ENCODE peak calls at places on chromosome 1, in four cellular contexts. Q is H9, A is IMR-90, M is neuronal stem cell. D is an unnamed sample.

GRCh38 chr1:173506437-173506836 is 29.3 kb downstream of the PRDX6 start:
- DNase-seq in Q (peak), A (no peak), M (no peak), D (no peak)

GRCh38 chr1:162365284-162366041 is 11.2 kb downstream of the SPATA46 start:
- DNase-seq in Q (no peak), A (no peak), M (no peak), D (no peak)

GRCh38 chr1:160446945-160447600 is 46.7 kb downstream of the VANGL2 start:
- DNase-seq in Q (no peak), A (no peak), M (no peak), D (no peak)

GRCh38 chr1:40385437-40386310 is 12.1 kb downstream of the SMAP2 start:
- DNase-seq in Q (no peak), A (no peak), M (no peak), D (peak)

GRCh38 chr1:63281753-63282152 is 40.6 kb upstream of the FOXD3 start:
- DNase-seq in Q (no peak), A (no peak), M (no peak), D (no peak)

GRCh38 chr1:157040802-157041201 is 4.7 kb downstream of the ARHGEF11 start:
- DNase-seq in Q (no peak), A (peak), M (no peak), D (peak)

GRCh38 chr1:248900637-248901036 is 5.4 kb upstream of the PGBD2 start:
- DNase-seq in Q (no peak), A (no peak), M (no peak), D (no peak)

GRCh38 chr1:234699795-234700665 is 90.1 kb upstream of the IRF2BP2 start:
- DNase-seq in Q (peak), A (peak), M (no peak), D (peak)

GRCh38 chr1:208127791-208128408 is 116.3 kb downstream of the PLXNA2 start:
- DNase-seq in Q (no peak), A (no peak), M (no peak), D (no peak)

GRCh38 chr1:53765656-53766055 is 26.7 kb upstream of the GLIS1 start:
- DNase-seq in Q (no peak), A (peak), M (no peak), D (peak)

GRCh38 chr1:6625579-6626149 is 996 bp downstream of the THAP3 start:
- DNase-seq in Q (no peak), A (peak), M (no peak), D (peak)

GRCh38 chr1:44485229-44485932 is 80.3 kb downstream of the RNF220 start:
- DNase-seq in Q (no peak), A (peak), M (no peak), D (peak)

GRCh38 chr1:65256860-65257719 is 52.3 kb upstream of the DNAJC6 start:
- DNase-seq in Q (no peak), A (no peak), M (no peak), D (no peak)
- H2BK15ac ChIP-seq in Q (no peak), A (no peak), M (no peak), D (no peak)

DNA sequence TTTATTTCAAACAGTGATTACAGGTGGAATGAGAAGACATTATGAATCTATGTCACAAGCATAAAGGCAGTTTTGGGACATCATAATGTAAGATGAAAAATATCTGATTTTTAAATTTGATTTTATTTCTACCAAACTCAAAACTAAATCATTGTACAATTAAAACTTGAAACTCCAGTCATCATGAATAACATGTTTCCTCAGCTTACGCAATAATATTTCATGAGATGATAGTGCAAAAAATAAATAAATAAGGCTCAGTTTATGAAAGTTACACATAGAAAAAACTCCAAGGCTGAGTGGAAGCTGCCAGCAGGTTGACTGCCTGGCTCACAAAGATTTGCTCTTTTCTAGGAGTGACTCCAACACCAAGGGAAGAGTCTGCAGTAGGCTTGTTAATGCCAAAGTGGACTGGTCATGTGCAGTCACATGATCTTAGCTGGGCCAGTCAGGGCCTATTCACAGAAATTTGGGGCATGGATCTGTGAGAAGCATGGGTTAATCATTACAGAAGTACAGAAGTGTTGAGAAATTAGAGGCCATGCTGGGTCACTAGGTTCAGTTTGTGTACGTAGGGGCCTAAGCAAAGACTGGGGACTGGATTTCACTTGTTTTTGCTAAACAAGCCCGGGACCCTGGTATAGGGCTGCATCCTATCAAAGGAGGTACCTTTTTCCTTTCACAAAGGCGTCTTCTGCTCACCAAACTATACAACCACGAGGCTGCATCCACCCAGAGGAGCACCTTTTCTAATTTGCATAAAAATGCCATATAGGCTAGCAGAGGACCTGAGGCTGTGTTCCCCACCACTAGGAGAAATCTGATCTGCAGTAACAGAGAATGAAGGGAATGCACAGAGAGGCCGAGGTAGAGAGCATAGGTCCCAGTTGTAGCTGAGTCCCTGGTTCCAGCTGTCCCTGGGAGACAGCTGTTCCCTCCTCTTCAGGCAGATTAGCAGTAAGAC is 4.9 kb upstream of the ABCA4 start:
- DNase-seq in Q (peak), A (no peak), M (no peak), D (no peak)
- H4K91ac ChIP-seq in Q (no peak), A (no peak), M (no peak), D (no peak)

GRCh38 chr1:103170608-103171007 is 62.3 kb upstream of the COL11A1 start:
- DNase-seq in Q (no peak), A (peak), M (no peak), D (no peak)

DNA sequence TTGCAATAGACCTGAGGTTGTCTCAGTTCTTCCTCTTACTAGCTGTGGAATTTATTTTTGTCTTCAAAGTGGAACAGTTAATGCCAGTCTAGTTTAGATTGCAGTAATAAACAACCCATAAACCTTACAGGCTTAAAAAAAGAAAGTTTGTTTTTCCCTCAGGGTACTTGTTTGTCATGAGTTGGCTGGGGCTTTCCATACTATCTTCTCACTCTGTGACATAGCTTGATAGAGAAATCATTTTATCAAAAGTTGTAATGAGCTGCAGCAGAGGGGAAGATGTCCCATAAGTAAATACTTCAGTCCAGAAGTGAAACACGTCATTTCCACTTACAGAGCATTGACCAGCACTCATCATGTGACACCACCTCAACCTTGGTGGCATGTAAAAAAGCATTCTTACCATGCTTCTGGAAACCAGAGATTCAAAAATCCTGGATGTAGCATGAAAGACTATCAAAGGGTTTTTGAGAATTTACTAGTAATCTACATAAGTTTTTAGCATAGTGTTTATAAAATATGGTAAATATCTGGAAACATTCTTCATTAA is 62.8 kb upstream of the COL11A1 start:
- DNase-seq in Q (no peak), A (peak), M (no peak), D (no peak)
- H2BK120ac ChIP-seq in Q (no peak), A (no peak), M (no peak), D (no peak)

DNA sequence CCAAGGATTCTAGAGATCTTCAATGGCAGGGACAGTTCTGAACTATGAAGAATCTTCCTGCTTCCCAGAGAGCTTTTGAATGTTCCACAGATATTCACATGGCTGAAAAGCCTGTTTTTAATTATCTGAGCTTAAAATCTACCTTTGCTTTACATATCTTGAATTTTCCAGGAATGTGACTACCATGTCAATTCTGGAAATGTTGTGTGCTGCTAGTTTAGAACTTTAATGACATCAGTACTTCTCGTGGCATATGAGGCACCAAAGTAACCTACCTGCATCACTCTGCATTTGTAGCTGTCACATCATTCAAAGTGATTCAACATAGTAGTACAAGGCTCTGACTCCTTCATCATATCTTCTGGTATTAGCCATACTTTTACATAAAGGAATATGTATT is 122.7 kb upstream of the NFIA start:
- DNase-seq in Q (no peak), A (no peak), M (no peak), D (no peak)
- H2BK15ac ChIP-seq in Q (no peak), A (no peak), M (no peak), D (no peak)

DNA sequence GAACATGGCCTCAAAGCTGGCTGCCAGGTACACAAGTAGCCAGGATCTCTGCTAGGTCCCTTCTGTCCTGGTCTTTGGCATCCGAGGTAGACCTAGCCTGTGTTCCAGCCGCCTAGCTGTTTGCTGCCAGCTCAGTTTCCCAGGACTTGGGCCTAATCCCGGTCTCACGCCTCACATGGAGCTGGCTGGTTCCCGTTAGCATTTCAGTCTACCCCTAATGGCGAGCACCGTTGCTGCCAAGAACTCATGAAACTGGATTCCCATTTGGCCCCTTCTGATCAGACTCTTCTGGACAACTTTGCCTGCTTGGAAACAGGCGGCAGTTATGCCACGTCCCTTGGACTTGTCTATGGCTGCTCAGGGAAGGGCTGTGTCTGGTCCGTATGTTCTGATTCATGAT is 26.2 kb upstream of the HHAT start:
- DNase-seq in Q (no peak), A (no peak), M (no peak), D (no peak)
- H4K91ac ChIP-seq in Q (no peak), A (no peak), M (no peak), D (no peak)

GRCh38 chr1:55428236-55428635 is 213.1 kb upstream of the USP24 start:
- DNase-seq in Q (no peak), A (no peak), M (no peak), D (peak)

GRCh38 chr1:55426619-55427018 is 211.5 kb upstream of the USP24 start:
- DNase-seq in Q (no peak), A (peak), M (no peak), D (peak)

GRCh38 chr1:55427576-55427975 is 212.4 kb upstream of the USP24 start:
- DNase-seq in Q (no peak), A (no peak), M (no peak), D (no peak)

GRCh38 chr1:55426156-55426555 is 211.0 kb upstream of the USP24 start:
- DNase-seq in Q (no peak), A (no peak), M (no peak), D (no peak)

GRCh38 chr1:55428944-55429931 is 214.1 kb upstream of the USP24 start:
- DNase-seq in Q (peak), A (peak), M (no peak), D (peak)
- H2BK120ac ChIP-seq in Q (no peak), A (peak), M (no peak), D (peak)

D was measured in mesenchymal stem cell.